ENCODE peak calls at places on chromosomes 11 and 22, in ten cellular contexts. S is neural progenitor cell; Y is CD4-positive, alpha-beta memory T cell; J is CD4-positive, CD25-positive, alpha-beta regulatory T cell; M is Caco-2; U is fibroblast of lung; N is IMR-90; L is A673; B is ovary; K is psoas muscle. E is an unnamed sample.

GRCh38 chr22:20782601-20783299 is 8.8 kb downstream of the SERPIND1 start:
- DNase-seq in S (no peak), Y (no peak), J (no peak), M (no peak), U (no peak), N (no peak), L (no peak), B (no peak), K (no peak), E (no peak)

GRCh38 chr11:74316772-74317505 is 5.5 kb upstream of the P4HA3 start:
- DNase-seq in S (no peak), Y (no peak), J (no peak), M (no peak), U (peak; percentile 71), N (peak; percentile 74), L (no peak), B (no peak), K (no peak), E (no peak)

GRCh38 chr22:45678961-45679912 is 7.6 kb downstream of the ATXN10 start:
- DNase-seq in S (no peak), Y (no peak), J (no peak), M (no peak), U (peak; percentile 87), N (peak; percentile 91), L (no peak), B (no peak), K (no peak), E (no peak)

GRCh38 chr11:41099654-41100053 is 359.8 kb downstream of the LRRC4C start:
- DNase-seq in S (no peak), Y (no peak), J (no peak), M (no peak), U (peak; percentile 19), N (no peak), L (no peak), B (no peak), K (no peak), E (no peak)

GRCh38 chr11:134261626-134262488 is 8.5 kb downstream of the ACAD8 start:
- DNase-seq in S (peak; percentile 67), Y (no peak), J (no peak), M (peak; percentile 72), U (no peak), N (no peak), L (peak; percentile 48), B (no peak), K (no peak), E (no peak)

GRCh38 chr11:1906146-1906545 is 13.4 kb upstream of the TNNT3 start:
- DNase-seq in S (no peak), Y (no peak), J (no peak), M (no peak), U (no peak), N (no peak), L (no peak), B (no peak), K (no peak), E (no peak)

GRCh38 chr22:37431811-37432707 is 4.8 kb upstream of the ELFN2 start:
- DNase-seq in S (no peak), Y (no peak), J (no peak), M (peak; percentile 67), U (peak; percentile 100), N (peak; percentile 99), L (peak; percentile 72), B (no peak), K (no peak), E (no peak)

GRCh38 chr11:6606471-6607189 is 3.1 kb downstream of the ILK start:
- DNase-seq in S (peak; percentile 95), Y (peak; percentile 73), J (peak; percentile 44), M (peak; percentile 93), U (peak; percentile 96), N (peak; percentile 95), L (peak; percentile 78), B (peak; percentile 94), K (peak; percentile 91), E (peak; percentile 91)

GRCh38 chr11:12694182-12694531 is 19.9 kb downstream of the TEAD1 start:
- DNase-seq in S (no peak), Y (no peak), J (no peak), M (no peak), U (no peak), N (peak; percentile 44), L (no peak), B (no peak), K (peak; percentile 27), E (no peak)

GRCh38 chr11:35511666-35512065 is 13.8 kb downstream of the PAMR1 start:
- DNase-seq in S (no peak), Y (no peak), J (no peak), M (no peak), U (peak; percentile 91), N (peak; percentile 91), L (no peak), B (no peak), K (no peak), E (no peak)

GRCh38 chr11:206002-206384 is 1.2 kb downstream of the BET1L start:
- DNase-seq in S (no peak), Y (no peak), J (no peak), M (no peak), U (no peak), N (no peak), L (no peak), B (peak; percentile 23), K (no peak), E (peak; percentile 46)

GRCh38 chr11:76665172-76665571 is 5.4 kb downstream of the LRRC32 start:
- DNase-seq in S (no peak), Y (no peak), J (no peak), M (no peak), U (no peak), N (no peak), L (no peak), B (no peak), K (no peak), E (peak; percentile 30)
- H3K4me3 ChIP-seq in S (no peak overlapping the region), Y (no peak overlapping the region), J (peak overlapping the region; percentile 27), M (no peak overlapping the region), U (no peak overlapping the region), N (no peak overlapping the region), L (no peak overlapping the region), B (no peak overlapping the region), K (peak overlapping the region; percentile 66), E (no peak overlapping the region)

GRCh38 chr22:24068717-24069116 is 57.6 kb downstream of the CABIN1 start:
- DNase-seq in S (no peak), Y (no peak), J (no peak), M (no peak), U (no peak), N (no peak), L (no peak), B (no peak), K (no peak), E (peak; percentile 15)

GRCh38 chr22:24069721-24070120 is 58.6 kb downstream of the CABIN1 start:
- DNase-seq in S (no peak), Y (no peak), J (no peak), M (no peak), U (no peak), N (no peak), L (no peak), B (no peak), K (no peak), E (peak; percentile 50)

GRCh38 chr22:24066872-24067271 is 55.8 kb downstream of the CABIN1 start:
- DNase-seq in S (no peak), Y (no peak), J (no peak), M (no peak), U (no peak), N (no peak), L (no peak), B (no peak), K (no peak), E (peak; percentile 52)

GRCh38 chr22:24067587-24068376 is 56.7 kb downstream of the CABIN1 start:
- DNase-seq in S (no peak), Y (no peak), J (no peak), M (no peak), U (no peak), N (no peak), L (no peak), B (no peak), K (no peak), E (peak; percentile 33)

DNA sequence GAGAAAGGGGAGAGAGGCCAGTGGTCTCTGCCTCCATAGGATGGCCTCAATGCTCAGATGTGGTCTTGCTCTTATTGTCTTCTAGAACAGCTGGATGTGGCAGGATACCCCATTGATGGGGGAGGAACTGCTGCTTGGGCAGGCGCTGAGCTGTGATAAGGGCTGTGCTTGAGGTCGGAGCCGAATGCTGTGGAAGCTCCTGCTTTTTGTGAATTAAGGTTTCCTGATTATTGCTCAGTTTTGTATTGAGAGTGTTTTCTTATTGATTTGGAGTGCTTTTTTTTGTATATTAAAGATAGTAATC is 57.2 kb downstream of the CABIN1 start:
- DNase-seq in S (no peak), Y (no peak), J (no peak), M (no peak), U (no peak), N (no peak), L (no peak), B (no peak), K (no peak), E (peak; percentile 29)
- H3K4me1 ChIP-seq in S (no peaks in the 10 kb centered on the region), Y (no peaks in the 10 kb centered on the region), J (no peaks in the 10 kb centered on the region), M (no peaks in the 10 kb centered on the region), U (no peaks in the 10 kb centered on the region), N (no peaks in the 10 kb centered on the region), L (no peaks in the 10 kb centered on the region), B (peaks cover 12% of the 10 kb centered on the region), K (no peaks in the 10 kb centered on the region), E (no peaks in the 10 kb centered on the region)

DNA sequence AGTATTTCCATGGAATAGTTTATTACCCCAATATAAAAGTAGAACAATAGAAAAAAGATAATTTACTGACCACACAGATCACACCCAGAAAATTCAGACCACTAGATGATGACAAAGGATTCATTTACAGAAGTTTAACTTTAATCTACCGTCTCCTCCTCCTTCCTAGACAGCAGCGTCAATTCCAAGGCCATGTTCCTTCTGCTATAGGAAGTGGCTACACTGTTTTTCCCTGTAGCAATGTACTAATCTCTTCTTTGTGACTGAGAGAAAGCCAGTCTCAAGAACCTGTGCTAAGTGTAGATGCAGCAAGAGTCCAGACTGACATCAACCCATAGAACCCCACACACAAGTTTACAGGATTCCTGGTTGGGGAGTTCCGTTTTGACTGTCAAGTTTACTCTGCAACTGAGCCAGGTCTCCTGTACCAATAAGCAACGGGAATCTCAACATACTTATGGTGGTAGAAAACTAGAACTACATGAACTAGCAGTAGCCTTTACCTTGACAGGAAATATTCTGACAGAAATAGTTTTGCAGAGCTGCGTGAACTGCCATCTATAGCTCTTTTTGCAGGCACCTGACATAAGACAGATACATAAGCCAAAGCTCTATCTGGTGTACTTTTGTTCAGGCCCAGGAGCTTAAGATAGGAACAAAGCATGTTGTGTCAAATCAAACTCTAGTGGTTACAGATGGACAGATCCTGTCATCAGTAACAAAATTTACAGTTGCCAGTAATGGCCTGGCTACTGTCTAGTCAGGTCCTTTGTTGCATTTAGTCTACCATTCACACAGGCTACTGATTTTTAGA is 42.9 kb downstream of the MRTFA start:
- DNase-seq in S (no peak), Y (no peak), J (no peak), M (no peak), U (no peak), N (no peak), L (no peak), B (no peak), K (no peak), E (no peak)
- H3K4me3 ChIP-seq in S (no peak overlapping the region), Y (no peak overlapping the region), J (peak overlapping the region; percentile 5), M (no peak overlapping the region), U (no peak overlapping the region), N (no peak overlapping the region), L (no peak overlapping the region), B (no peak overlapping the region), K (no peak overlapping the region), E (no peak overlapping the region)

GRCh38 chr11:88689548-88690240 is 352.2 kb upstream of the CTSC start:
- DNase-seq in S (no peak), Y (no peak), J (no peak), M (no peak), U (no peak), N (no peak), L (no peak), B (no peak), K (no peak), E (no peak)

GRCh38 chr11:88695701-88696414 is 358.3 kb upstream of the CTSC start:
- DNase-seq in S (no peak), Y (no peak), J (no peak), M (no peak), U (peak; percentile 3), N (no peak), L (no peak), B (no peak), K (no peak), E (no peak)

GRCh38 chr11:88692306-88692705 is 354.8 kb upstream of the CTSC start:
- DNase-seq in S (no peak), Y (no peak), J (no peak), M (no peak), U (no peak), N (no peak), L (no peak), B (no peak), K (no peak), E (no peak)
- H3K4me1 ChIP-seq in S (no peaks in the 10 kb centered on the region), Y (no peaks in the 10 kb centered on the region), J (no peaks in the 10 kb centered on the region), M (no peaks in the 10 kb centered on the region), U (no peaks in the 10 kb centered on the region), N (no peaks in the 10 kb centered on the region), L (no peaks in the 10 kb centered on the region), B (no peaks in the 10 kb centered on the region), K (no peaks in the 10 kb centered on the region), E (no peaks in the 10 kb centered on the region)

E was measured in upper lobe of right lung.